ENCODE peak calls at places on chromosome 20, in five cellular contexts. G, E, P, U and R are unnamed samples.

GRCh38 chr20:9392892-9393857 is 121.2 kb upstream of the LAMP5 start:
- DNase-seq in G (peak; percentile 43), E (no peak), P (peak; percentile 76), U (peak; percentile 68), R (peak; percentile 69)

GRCh38 chr20:12860619-12861247 is 148.0 kb upstream of the SPTLC3 start:
- DNase-seq in G (no peak), E (no peak), P (no peak), U (no peak), R (no peak)

GRCh38 chr20:61878478-61879302 is 187.0 kb downstream of the TAF4 start:
- DNase-seq in G (no peak), E (no peak), P (no peak), U (no peak), R (no peak)

GRCh38 chr20:59149678-59150504 is 13.7 kb upstream of the ZNF831 start:
- DNase-seq in G (no peak), E (peak; percentile 48), P (no peak), U (peak; percentile 30), R (no peak)

GRCh38 chr20:36098364-36098763 is 56.2 kb upstream of the EPB41L1 start:
- DNase-seq in G (no peak), E (no peak), P (no peak), U (peak; percentile 33), R (no peak)

GRCh38 chr20:42018979-42019378 is 400.8 kb upstream of the CHD6 start:
- DNase-seq in G (no peak), E (no peak), P (no peak), U (no peak), R (no peak)

GRCh38 chr20:32495217-32495565 is 89.9 kb downstream of the NOL4L start:
- DNase-seq in G (no peak), E (no peak), P (no peak), U (peak; percentile 10), R (no peak)

GRCh38 chr20:63484651-63485403 is 12.4 kb upstream of the KCNQ2 start:
- DNase-seq in G (no peak), E (no peak), P (no peak), U (no peak), R (no peak)

GRCh38 chr20:45173531-45173930 is 1.2 kb upstream of the PI3 start:
- DNase-seq in G (no peak), E (no peak), P (peak; percentile 42), U (no peak), R (no peak)

GRCh38 chr20:24675651-24676352 is 206.4 kb downstream of the SYNDIG1 start:
- DNase-seq in G (no peak), E (no peak), P (no peak), U (no peak), R (peak; percentile 25)

GRCh38 chr20:64232794-64233193 is 22.8 kb upstream of the PCMTD2 start:
- DNase-seq in G (no peak), E (no peak), P (no peak), U (peak; percentile 51), R (peak; percentile 57)

GRCh38 chr20:20092852-20093251 is 40.5 kb downstream of the CFAP61 start:
- DNase-seq in G (peak; percentile 4), E (no peak), P (no peak), U (no peak), R (no peak)

GRCh38 chr20:36548006-36548315 is 6.6 kb downstream of the MYL9 start:
- DNase-seq in G (no peak), E (no peak), P (no peak), U (no peak), R (no peak)

GRCh38 chr20:10280016-10280908 is 61.6 kb downstream of the SNAP25 start:
- DNase-seq in G (no peak), E (no peak), P (no peak), U (no peak), R (no peak)

GRCh38 chr20:53609501-53610445 is 16.1 kb upstream of the ZNF217 start:
- DNase-seq in G (no peak), E (peak; percentile 63), P (no peak), U (peak; percentile 52), R (no peak)

GRCh38 chr20:41714030-41714429 is 95.9 kb upstream of the CHD6 start:
- DNase-seq in G (no peak), E (no peak), P (no peak), U (no peak), R (no peak)

GRCh38 chr20:14820771-14821170 is 483.4 kb upstream of the FLRT3 start:
- DNase-seq in G (no peak), E (no peak), P (no peak), U (no peak), R (no peak)

GRCh38 chr20:2133318-2134183 is 31.9 kb downstream of the STK35 start:
- DNase-seq in G (peak; percentile 68), E (no peak), P (no peak), U (no peak), R (no peak)